ENCODE peak calls at places on chromosomes 12 and 14, in six cellular contexts. One of them, this sample, is unnamed.

GRCh38 chr14:49991491-49991890 is 98.6 kb downstream of the ARF6 start:
- DNase-seq in NCI-H1105 treated with DMSO at 0.1 percent for 48 hours: no peak
- DNase-seq in amygdala: no peak
- DNase-seq in cardiac fibroblast: peak; percentile 68
- DNase-seq in RWPE1: no peak
- DNase-seq in HuH-7.5: no peak
- DNase-seq in this sample: no peak

GRCh38 chr14:78933948-78934524 is 763.9 kb downstream of the NRXN3 start:
- DNase-seq in cardiac fibroblast: peak; percentile 62
- DNase-seq in amygdala: no peak
- DNase-seq in RWPE1: peak; percentile 38
- DNase-seq in HuH-7.5: peak; percentile 12
- DNase-seq in NCI-H1105 treated with DMSO at 0.1 percent for 48 hours: peak; percentile 46
- DNase-seq in this sample: no peak

GRCh38 chr12:105839629-105840127 is 299.1 kb downstream of the NUAK1 start:
- DNase-seq in NCI-H1105 treated with DMSO at 0.1 percent for 48 hours: no peak
- DNase-seq in RWPE1: no peak
- DNase-seq in HuH-7.5: no peak
- DNase-seq in cardiac fibroblast: no peak
- DNase-seq in amygdala: no peak
- DNase-seq in this sample: no peak

GRCh38 chr14:61479746-61480502 is 158.5 kb downstream of the PRKCH start:
- DNase-seq in HuH-7.5: no peak
- DNase-seq in amygdala: no peak
- DNase-seq in NCI-H1105 treated with DMSO at 0.1 percent for 48 hours: no peak
- DNase-seq in RWPE1: peak; percentile 31
- DNase-seq in cardiac fibroblast: peak; percentile 65
- DNase-seq in this sample: no peak

GRCh38 chr12:45431153-45431552 is 215.3 kb downstream of the ANO6 start:
- DNase-seq in cardiac fibroblast: no peak
- DNase-seq in RWPE1: no peak
- DNase-seq in amygdala: no peak
- DNase-seq in HuH-7.5: no peak
- DNase-seq in NCI-H1105 treated with DMSO at 0.1 percent for 48 hours: no peak
- DNase-seq in this sample: no peak

GRCh38 chr14:52596861-52597260 is 44.2 kb downstream of the GPR137C start:
- DNase-seq in amygdala: no peak
- DNase-seq in NCI-H1105 treated with DMSO at 0.1 percent for 48 hours: no peak
- DNase-seq in RWPE1: peak; percentile 54
- DNase-seq in HuH-7.5: no peak
- DNase-seq in cardiac fibroblast: no peak
- DNase-seq in this sample: no peak

GRCh38 chr12:87152841-87153528 is 876.2 kb downstream of the C12orf50 start:
- DNase-seq in cardiac fibroblast: no peak
- DNase-seq in NCI-H1105 treated with DMSO at 0.1 percent for 48 hours: no peak
- DNase-seq in HuH-7.5: no peak
- DNase-seq in RWPE1: no peak
- DNase-seq in amygdala: no peak
- DNase-seq in this sample: no peak

GRCh38 chr12:91172051-91172450 is 10.6 kb downstream of the DCN start:
- DNase-seq in HuH-7.5: no peak
- DNase-seq in NCI-H1105 treated with DMSO at 0.1 percent for 48 hours: peak; percentile 70
- DNase-seq in amygdala: no peak
- DNase-seq in cardiac fibroblast: peak; percentile 57
- DNase-seq in RWPE1: no peak
- DNase-seq in this sample: no peak

GRCh38 chr12:65535951-65536350 is 257.5 kb downstream of the MSRB3 start:
- DNase-seq in HuH-7.5: no peak
- DNase-seq in RWPE1: no peak
- DNase-seq in amygdala: no peak
- DNase-seq in NCI-H1105 treated with DMSO at 0.1 percent for 48 hours: no peak
- DNase-seq in cardiac fibroblast: peak; percentile 49
- DNase-seq in this sample: no peak

GRCh38 chr14:105060751-105061427 is 4.3 kb downstream of the GPR132 start:
- DNase-seq in NCI-H1105 treated with DMSO at 0.1 percent for 48 hours: no peak
- DNase-seq in cardiac fibroblast: no peak
- DNase-seq in HuH-7.5: no peak
- DNase-seq in amygdala: no peak
- DNase-seq in RWPE1: no peak
- DNase-seq in this sample: no peak

GRCh38 chr12:49982246-49983229 is 9.8 kb downstream of the AQP6 start:
- DNase-seq in RWPE1: no peak
- DNase-seq in amygdala: no peak
- DNase-seq in cardiac fibroblast: peak; percentile 57
- DNase-seq in NCI-H1105 treated with DMSO at 0.1 percent for 48 hours: no peak
- DNase-seq in HuH-7.5: no peak
- DNase-seq in this sample: no peak

GRCh38 chr12:69834147-69834546 is 9.1 kb downstream of the MYRFL start:
- DNase-seq in RWPE1: no peak
- DNase-seq in cardiac fibroblast: no peak
- DNase-seq in HuH-7.5: no peak
- DNase-seq in amygdala: no peak
- DNase-seq in NCI-H1105 treated with DMSO at 0.1 percent for 48 hours: no peak
- DNase-seq in this sample: no peak

GRCh38 chr12:97194551-97194950 is 268.1 kb upstream of the RMST start:
- DNase-seq in cardiac fibroblast: no peak
- DNase-seq in RWPE1: no peak
- DNase-seq in NCI-H1105 treated with DMSO at 0.1 percent for 48 hours: no peak
- DNase-seq in amygdala: no peak
- DNase-seq in HuH-7.5: no peak
- DNase-seq in this sample: no peak

This sample was measured in Caco-2.